ENCODE peak calls at places on chromosomes 6 and 20, in seven cellular contexts. W is CD8-positive, alpha-beta T cell; O is fibroblast of the aortic adventitia; Q is fibroblast of lung; D is fibroblast of pulmonary artery; J is hepatocyte; B is GM23338. F is an unnamed sample.
A peak's percentile ranks its signal among the peaks of the same experiment; 100 is the strongest.

GRCh38 chr6:62103186-62103859 is 182.7 kb downstream of the KHDRBS2 start:
- DNase-seq in W (no peak), O (no peak), Q (no peak), D (no peak), J (no peak), B (no peak), F (no peak)

GRCh38 chr6:104682722-104683643 is 176.7 kb downstream of the HACE1 start:
- DNase-seq in W (peak; percentile 72), O (peak; percentile 70), Q (peak; percentile 65), D (peak; percentile 64), J (peak; percentile 61), B (peak; percentile 86), F (peak; percentile 69)

GRCh38 chr6:34459899-34460593 is 5.8 kb upstream of the PACSIN1 start:
- DNase-seq in W (peak; percentile 46), O (peak; percentile 63), Q (peak; percentile 67), D (peak; percentile 69), J (peak; percentile 75), B (peak; percentile 87), F (peak; percentile 77)

GRCh38 chr6:66662721-66663120 is 955.7 kb upstream of the EYS start:
- DNase-seq in W (no peak), O (no peak), Q (no peak), D (no peak), J (no peak), B (peak; percentile 11), F (no peak)

GRCh38 chr6:151375833-151376232 is 15.5 kb downstream of the ZBTB2 start:
- DNase-seq in W (no peak), O (no peak), Q (no peak), D (no peak), J (no peak), B (no peak), F (no peak)

GRCh38 chr6:31336872-31337496 is 20.0 kb downstream of the HLA-B start:
- DNase-seq in W (no peak), O (no peak), Q (peak; percentile 13), D (no peak), J (no peak), B (peak; percentile 71), F (peak; percentile 17)

GRCh38 chr6:17167327-17167979 is 65.6 kb downstream of the STMND1 start:
- DNase-seq in W (no peak), O (peak; percentile 3), Q (peak; percentile 14), D (peak; percentile 42), J (peak; percentile 69), B (peak; percentile 82), F (peak; percentile 77)

GRCh38 chr6:155234687-155235543 is 28.9 kb upstream of the CLDN20 start:
- DNase-seq in W (no peak), O (no peak), Q (peak; percentile 28), D (no peak), J (no peak), B (peak; percentile 50), F (no peak)

GRCh38 chr20:7275628-7276237 is 508.2 kb downstream of the BMP2 start:
- DNase-seq in W (no peak), O (no peak), Q (no peak), D (no peak), J (no peak), B (no peak), F (no peak)

GRCh38 chr6:157755032-157755751 is 67.9 kb upstream of the SNX9 start:
- DNase-seq in W (no peak), O (no peak), Q (no peak), D (no peak), J (no peak), B (no peak), F (peak; percentile 36)

GRCh38 chr6:35544748-35545361 is 32.2 kb upstream of the TULP1 start:
- DNase-seq in W (no peak), O (no peak), Q (no peak), D (no peak), J (no peak), B (peak; percentile 23), F (peak; percentile 79)

GRCh38 chr6:99746261-99746895 is 139.7 kb downstream of the PRDM13 start:
- DNase-seq in W (peak; percentile 55), O (peak; percentile 85), Q (peak; percentile 79), D (peak; percentile 87), J (peak; percentile 78), B (peak; percentile 79), F (peak; percentile 82)

GRCh38 chr20:33262658-33263065 is 20.4 kb upstream of the BPIFB1 start:
- DNase-seq in W (no peak), O (peak; percentile 70), Q (peak; percentile 54), D (peak; percentile 65), J (peak; percentile 86), B (peak; percentile 85), F (peak; percentile 57)

DNA sequence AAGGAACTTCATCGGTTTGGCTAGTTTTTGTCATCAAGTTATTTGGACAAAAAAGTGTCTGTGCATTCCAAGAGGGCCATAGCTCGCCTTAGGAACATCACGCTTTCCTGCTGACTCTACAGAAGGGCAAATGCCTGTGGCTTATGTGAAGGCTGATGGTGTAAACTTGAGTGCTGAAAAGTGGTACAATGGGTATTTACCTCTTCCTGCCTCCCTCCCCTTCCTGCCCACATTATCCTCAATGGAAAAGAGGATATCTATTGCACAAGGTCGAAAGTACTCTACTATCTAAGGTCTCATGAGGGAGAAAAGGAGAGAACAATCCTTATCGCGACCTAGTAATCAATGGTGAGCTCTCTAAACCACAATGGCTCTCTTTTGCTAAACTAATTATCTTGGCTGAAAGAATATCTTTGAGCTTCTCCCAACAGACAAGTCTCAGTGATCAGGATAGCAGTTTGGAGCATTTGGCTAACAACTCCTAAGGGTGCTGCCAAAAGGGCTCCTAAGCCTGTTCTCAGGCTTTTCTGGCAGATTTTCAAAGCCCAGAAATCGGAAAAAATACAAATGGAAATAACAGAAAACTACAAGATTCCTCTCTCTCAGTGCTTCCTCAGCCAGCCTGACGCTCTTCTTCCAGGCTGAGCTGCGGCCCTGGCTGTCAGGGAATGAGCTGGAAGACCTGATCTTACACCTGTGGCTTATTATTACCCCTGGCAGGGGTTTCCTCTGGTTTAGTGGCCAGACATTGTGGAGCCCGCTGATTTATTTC is 42.6 kb upstream of the ENPP1 start:
- DNase-seq in W (no peak), O (peak; percentile 55), Q (peak; percentile 44), D (peak; percentile 70), J (no peak), B (no peak), F (no peak)
- H3K4me3 ChIP-seq in W (no peak overlapping the region), O (no peak overlapping the region), Q (no peak overlapping the region), D (no peak overlapping the region), J (no peak overlapping the region), B (no peak overlapping the region), F (no peak overlapping the region)

DNA sequence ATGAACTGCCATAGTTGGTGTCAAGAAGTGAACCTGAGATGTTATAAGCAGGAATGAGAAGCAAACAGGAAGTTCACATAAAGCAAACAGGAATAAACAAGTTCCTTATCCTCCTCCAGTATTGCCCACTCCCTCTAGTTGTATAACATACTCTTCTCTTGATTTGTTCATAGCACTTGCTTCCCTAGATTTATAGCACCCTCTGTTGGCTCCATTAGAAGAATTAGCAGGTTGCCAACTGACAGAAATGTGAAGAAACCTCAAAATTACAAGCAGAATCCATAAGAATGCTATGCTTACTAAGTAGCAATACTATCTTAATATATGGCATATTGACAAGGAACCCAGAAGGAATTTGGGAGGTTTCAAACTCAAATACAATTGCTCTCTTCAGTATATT is 195.4 kb downstream of the TBX18 start:
- DNase-seq in W (no peak), O (peak; percentile 81), Q (peak; percentile 79), D (peak; percentile 79), J (peak; percentile 26), B (peak; percentile 58), F (peak; percentile 31)
- TF ChIP-seq CTCF in W (no peak), O (peak; percentile 46), Q (peak; percentile 37), D (peak; percentile 58), J (peak; percentile 44), B (peak; percentile 56), F (peak; percentile 22)

GRCh38 chr20:44635877-44636276 is 15.6 kb downstream of the ADA start:
- DNase-seq in W (no peak), O (no peak), Q (no peak), D (no peak), J (no peak), B (no peak), F (no peak)

GRCh38 chr20:44637042-44637441 is 14.5 kb downstream of the ADA start:
- DNase-seq in W (no peak), O (no peak), Q (no peak), D (no peak), J (no peak), B (no peak), F (no peak)

GRCh38 chr20:44633872-44634600 is 17.5 kb downstream of the ADA start:
- DNase-seq in W (no peak), O (no peak), Q (no peak), D (no peak), J (no peak), B (no peak), F (no peak)

GRCh38 chr20:44632103-44632752 is 19.3 kb downstream of the ADA start:
- DNase-seq in W (no peak), O (no peak), Q (no peak), D (no peak), J (no peak), B (no peak), F (no peak)

DNA sequence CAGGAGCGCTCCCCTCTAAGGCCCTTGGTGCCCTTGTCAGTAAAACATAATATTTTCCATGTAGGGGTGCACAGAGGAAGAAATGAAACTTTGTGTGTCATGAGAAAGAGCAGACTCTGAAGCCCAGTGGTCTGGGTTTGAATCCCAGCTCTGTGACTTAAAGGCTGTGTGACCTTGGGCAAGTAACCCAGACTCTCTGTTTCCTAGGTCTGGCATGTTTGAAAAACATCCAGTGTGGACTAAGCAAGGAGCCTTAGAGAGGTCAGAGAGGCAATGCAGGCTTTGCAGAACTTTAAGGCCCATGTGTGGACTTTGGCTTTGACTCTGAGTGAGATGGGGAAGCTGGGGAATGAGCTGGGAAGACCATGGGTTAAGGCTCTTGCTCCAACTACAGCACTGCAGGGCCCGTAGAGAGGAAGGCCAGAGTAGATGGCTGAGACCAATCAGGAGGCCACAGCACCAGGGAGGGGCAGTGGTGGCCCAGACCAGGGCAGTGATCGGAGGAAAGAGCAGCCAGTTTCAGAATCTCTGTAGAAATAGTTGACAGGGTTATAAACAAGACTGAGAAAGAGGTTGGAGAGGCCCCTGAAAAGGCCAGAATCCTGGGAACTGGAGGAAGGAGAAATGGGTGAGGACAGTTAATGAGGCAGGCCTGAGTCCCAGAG is 18.2 kb downstream of the ADA start:
- DNase-seq in W (no peak), O (no peak), Q (no peak), D (no peak), J (no peak), B (no peak), F (no peak)
- H3K4me3 ChIP-seq in W (no peak overlapping the region), O (no peak overlapping the region), Q (no peak overlapping the region), D (no peak overlapping the region), J (no peak overlapping the region), B (no peak overlapping the region), F (no peak overlapping the region)

DNA sequence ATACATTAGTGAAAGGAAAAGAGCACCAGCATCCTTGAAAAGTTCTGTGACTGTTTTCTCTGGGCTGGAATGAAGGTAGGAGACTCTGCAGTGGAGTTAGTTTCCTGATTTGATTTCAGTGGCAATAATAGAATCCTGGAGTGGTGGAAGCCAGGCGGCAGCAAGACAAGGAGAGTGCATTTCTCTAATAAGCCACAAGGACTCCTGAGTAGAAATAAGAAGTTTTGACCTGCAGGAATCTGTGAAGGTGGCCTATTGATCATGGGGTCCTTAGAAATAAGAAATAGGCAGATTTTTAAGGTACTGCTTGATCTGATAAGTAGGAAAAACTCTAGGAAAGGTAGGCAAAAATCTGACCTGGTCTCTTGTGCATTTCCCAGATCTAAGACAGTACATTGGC is 68.4 kb upstream of the ELOVL5 start:
- DNase-seq in W (no peak), O (no peak), Q (no peak), D (no peak), J (no peak), B (peak; percentile 36), F (no peak)
- TF ChIP-seq CTCF in W (no peak), O (no peak), Q (no peak), D (peak; percentile 3), J (no peak), B (peak; percentile 18), F (no peak)

F was measured in epithelial cell of esophagus.